ENCODE peak calls at places on chromosomes 3 and 15, in nine cellular contexts. One of them, this sample, is unnamed.

GRCh38 chr3:23552506-23552905 is 253.2 kb upstream of the UBE2E1 start:
- DNase-seq in neuronal stem cell: no peak
- DNase-seq in activated CD4-positive, alpha-beta T cell treated with anti-CD3 and anti-CD28 coated beads, Interleukin-2, amount 10 ng/mL, durations not matched to agents 7 days and 5 days: no peak
- DNase-seq in kidney tubule cell: no peak
- DNase-seq in stimulated activated CD4-positive, alpha-beta T cell treated with anti-CD3 and anti-CD28 coated beads, TNF-alpha, amount 100 ng/mL, for 4 hours: no peak
- DNase-seq in activated T-helper 1 cell treated with anti-CD3 and anti-CD28 coated beads, Interleukin-12 subunit alpha, Interleukin-12 subunit beta, Interleukin-2, Interleukin-4 antibody, amounts not matched to agents 30 ng/mL and 10 ng/mL and 1 ng/mL, durations not matched to agents 14 hours and 24 hours and 36 hours: no peak
- DNase-seq in stimulated activated CD8-positive, alpha-beta memory T cell treated with anti-CD3 and anti-CD28 coated beads, Interleukin-7, amount 100 ng/mL, for 1 hour: no peak
- DNase-seq in midbrain: no peak
- DNase-seq in NCI-H1092 treated with DMSO at 0.1 percent for 48 hours: no peak
- DNase-seq in this sample: no peak

GRCh38 chr3:98918586-98918985 is 17.1 kb upstream of the DCBLD2 start:
- DNase-seq in kidney tubule cell: no peak
- DNase-seq in NCI-H1092 treated with DMSO at 0.1 percent for 48 hours: no peak
- DNase-seq in stimulated activated CD8-positive, alpha-beta memory T cell treated with anti-CD3 and anti-CD28 coated beads, Interleukin-7, amount 100 ng/mL, for 1 hour: no peak
- DNase-seq in stimulated activated CD4-positive, alpha-beta T cell treated with anti-CD3 and anti-CD28 coated beads, TNF-alpha, amount 100 ng/mL, for 4 hours: no peak
- DNase-seq in activated CD4-positive, alpha-beta T cell treated with anti-CD3 and anti-CD28 coated beads, Interleukin-2, amount 10 ng/mL, durations not matched to agents 7 days and 5 days: no peak
- DNase-seq in midbrain: no peak
- DNase-seq in activated T-helper 1 cell treated with anti-CD3 and anti-CD28 coated beads, Interleukin-12 subunit alpha, Interleukin-12 subunit beta, Interleukin-2, Interleukin-4 antibody, amounts not matched to agents 30 ng/mL and 10 ng/mL and 1 ng/mL, durations not matched to agents 14 hours and 24 hours and 36 hours: no peak
- DNase-seq in neuronal stem cell: no peak
- DNase-seq in this sample: no peak

GRCh38 chr3:172749201-172749965 is 1.1 kb upstream of the ECT2 start:
- DNase-seq in stimulated activated CD8-positive, alpha-beta memory T cell treated with anti-CD3 and anti-CD28 coated beads, Interleukin-7, amount 100 ng/mL, for 1 hour: no peak
- DNase-seq in midbrain: no peak
- DNase-seq in activated CD4-positive, alpha-beta T cell treated with anti-CD3 and anti-CD28 coated beads, Interleukin-2, amount 10 ng/mL, durations not matched to agents 7 days and 5 days: no peak
- DNase-seq in stimulated activated CD4-positive, alpha-beta T cell treated with anti-CD3 and anti-CD28 coated beads, TNF-alpha, amount 100 ng/mL, for 4 hours: no peak
- DNase-seq in activated T-helper 1 cell treated with anti-CD3 and anti-CD28 coated beads, Interleukin-12 subunit alpha, Interleukin-12 subunit beta, Interleukin-2, Interleukin-4 antibody, amounts not matched to agents 30 ng/mL and 10 ng/mL and 1 ng/mL, durations not matched to agents 14 hours and 24 hours and 36 hours: no peak
- DNase-seq in kidney tubule cell: peak
- DNase-seq in neuronal stem cell: no peak
- DNase-seq in NCI-H1092 treated with DMSO at 0.1 percent for 48 hours: peak
- DNase-seq in this sample: no peak

GRCh38 chr15:100651253-100651652 is 48.9 kb downstream of the ASB7 start:
- DNase-seq in NCI-H1092 treated with DMSO at 0.1 percent for 48 hours: no peak
- DNase-seq in neuronal stem cell: no peak
- DNase-seq in activated CD4-positive, alpha-beta T cell treated with anti-CD3 and anti-CD28 coated beads, Interleukin-2, amount 10 ng/mL, durations not matched to agents 7 days and 5 days: no peak
- DNase-seq in activated T-helper 1 cell treated with anti-CD3 and anti-CD28 coated beads, Interleukin-12 subunit alpha, Interleukin-12 subunit beta, Interleukin-2, Interleukin-4 antibody, amounts not matched to agents 30 ng/mL and 10 ng/mL and 1 ng/mL, durations not matched to agents 14 hours and 24 hours and 36 hours: no peak
- DNase-seq in kidney tubule cell: no peak
- DNase-seq in stimulated activated CD4-positive, alpha-beta T cell treated with anti-CD3 and anti-CD28 coated beads, TNF-alpha, amount 100 ng/mL, for 4 hours: no peak
- DNase-seq in midbrain: no peak
- DNase-seq in stimulated activated CD8-positive, alpha-beta memory T cell treated with anti-CD3 and anti-CD28 coated beads, Interleukin-7, amount 100 ng/mL, for 1 hour: no peak
- DNase-seq in this sample: no peak

GRCh38 chr3:157785071-157785826 is 282.0 kb upstream of the VEPH1 start:
- DNase-seq in kidney tubule cell: peak
- DNase-seq in neuronal stem cell: no peak
- DNase-seq in stimulated activated CD4-positive, alpha-beta T cell treated with anti-CD3 and anti-CD28 coated beads, TNF-alpha, amount 100 ng/mL, for 4 hours: no peak
- DNase-seq in midbrain: no peak
- DNase-seq in stimulated activated CD8-positive, alpha-beta memory T cell treated with anti-CD3 and anti-CD28 coated beads, Interleukin-7, amount 100 ng/mL, for 1 hour: no peak
- DNase-seq in activated T-helper 1 cell treated with anti-CD3 and anti-CD28 coated beads, Interleukin-12 subunit alpha, Interleukin-12 subunit beta, Interleukin-2, Interleukin-4 antibody, amounts not matched to agents 30 ng/mL and 10 ng/mL and 1 ng/mL, durations not matched to agents 14 hours and 24 hours and 36 hours: no peak
- DNase-seq in NCI-H1092 treated with DMSO at 0.1 percent for 48 hours: no peak
- DNase-seq in activated CD4-positive, alpha-beta T cell treated with anti-CD3 and anti-CD28 coated beads, Interleukin-2, amount 10 ng/mL, durations not matched to agents 7 days and 5 days: no peak
- DNase-seq in this sample: no peak

GRCh38 chr3:152030320-152030719 is 156.9 kb downstream of the SUCNR1 start:
- DNase-seq in activated CD4-positive, alpha-beta T cell treated with anti-CD3 and anti-CD28 coated beads, Interleukin-2, amount 10 ng/mL, durations not matched to agents 7 days and 5 days: no peak
- DNase-seq in activated T-helper 1 cell treated with anti-CD3 and anti-CD28 coated beads, Interleukin-12 subunit alpha, Interleukin-12 subunit beta, Interleukin-2, Interleukin-4 antibody, amounts not matched to agents 30 ng/mL and 10 ng/mL and 1 ng/mL, durations not matched to agents 14 hours and 24 hours and 36 hours: no peak
- DNase-seq in midbrain: no peak
- DNase-seq in NCI-H1092 treated with DMSO at 0.1 percent for 48 hours: no peak
- DNase-seq in stimulated activated CD4-positive, alpha-beta T cell treated with anti-CD3 and anti-CD28 coated beads, TNF-alpha, amount 100 ng/mL, for 4 hours: no peak
- DNase-seq in kidney tubule cell: no peak
- DNase-seq in neuronal stem cell: no peak
- DNase-seq in stimulated activated CD8-positive, alpha-beta memory T cell treated with anti-CD3 and anti-CD28 coated beads, Interleukin-7, amount 100 ng/mL, for 1 hour: no peak
- DNase-seq in this sample: no peak

GRCh38 chr3:87122766-87123165 is 104.3 kb upstream of the CHMP2B start:
- DNase-seq in stimulated activated CD8-positive, alpha-beta memory T cell treated with anti-CD3 and anti-CD28 coated beads, Interleukin-7, amount 100 ng/mL, for 1 hour: no peak
- DNase-seq in kidney tubule cell: no peak
- DNase-seq in activated T-helper 1 cell treated with anti-CD3 and anti-CD28 coated beads, Interleukin-12 subunit alpha, Interleukin-12 subunit beta, Interleukin-2, Interleukin-4 antibody, amounts not matched to agents 30 ng/mL and 10 ng/mL and 1 ng/mL, durations not matched to agents 14 hours and 24 hours and 36 hours: no peak
- DNase-seq in midbrain: no peak
- DNase-seq in neuronal stem cell: no peak
- DNase-seq in NCI-H1092 treated with DMSO at 0.1 percent for 48 hours: no peak
- DNase-seq in activated CD4-positive, alpha-beta T cell treated with anti-CD3 and anti-CD28 coated beads, Interleukin-2, amount 10 ng/mL, durations not matched to agents 7 days and 5 days: no peak
- DNase-seq in stimulated activated CD4-positive, alpha-beta T cell treated with anti-CD3 and anti-CD28 coated beads, TNF-alpha, amount 100 ng/mL, for 4 hours: no peak
- DNase-seq in this sample: no peak

GRCh38 chr3:62481972-62482371 is 108.6 kb upstream of the FEZF2 start:
- DNase-seq in stimulated activated CD8-positive, alpha-beta memory T cell treated with anti-CD3 and anti-CD28 coated beads, Interleukin-7, amount 100 ng/mL, for 1 hour: no peak
- DNase-seq in neuronal stem cell: no peak
- DNase-seq in activated T-helper 1 cell treated with anti-CD3 and anti-CD28 coated beads, Interleukin-12 subunit alpha, Interleukin-12 subunit beta, Interleukin-2, Interleukin-4 antibody, amounts not matched to agents 30 ng/mL and 10 ng/mL and 1 ng/mL, durations not matched to agents 14 hours and 24 hours and 36 hours: no peak
- DNase-seq in midbrain: no peak
- DNase-seq in stimulated activated CD4-positive, alpha-beta T cell treated with anti-CD3 and anti-CD28 coated beads, TNF-alpha, amount 100 ng/mL, for 4 hours: no peak
- DNase-seq in NCI-H1092 treated with DMSO at 0.1 percent for 48 hours: no peak
- DNase-seq in kidney tubule cell: no peak
- DNase-seq in activated CD4-positive, alpha-beta T cell treated with anti-CD3 and anti-CD28 coated beads, Interleukin-2, amount 10 ng/mL, durations not matched to agents 7 days and 5 days: no peak
- DNase-seq in this sample: no peak

GRCh38 chr3:191246628-191247027 is 47.6 kb downstream of the OSTN start:
- DNase-seq in midbrain: no peak
- DNase-seq in neuronal stem cell: no peak
- DNase-seq in stimulated activated CD8-positive, alpha-beta memory T cell treated with anti-CD3 and anti-CD28 coated beads, Interleukin-7, amount 100 ng/mL, for 1 hour: no peak
- DNase-seq in NCI-H1092 treated with DMSO at 0.1 percent for 48 hours: no peak
- DNase-seq in activated CD4-positive, alpha-beta T cell treated with anti-CD3 and anti-CD28 coated beads, Interleukin-2, amount 10 ng/mL, durations not matched to agents 7 days and 5 days: no peak
- DNase-seq in stimulated activated CD4-positive, alpha-beta T cell treated with anti-CD3 and anti-CD28 coated beads, TNF-alpha, amount 100 ng/mL, for 4 hours: no peak
- DNase-seq in activated T-helper 1 cell treated with anti-CD3 and anti-CD28 coated beads, Interleukin-12 subunit alpha, Interleukin-12 subunit beta, Interleukin-2, Interleukin-4 antibody, amounts not matched to agents 30 ng/mL and 10 ng/mL and 1 ng/mL, durations not matched to agents 14 hours and 24 hours and 36 hours: no peak
- DNase-seq in kidney tubule cell: peak
- DNase-seq in this sample: no peak

GRCh38 chr15:84982301-84982920 is 755 bp downstream of the PDE8A start:
- DNase-seq in neuronal stem cell: no peak
- DNase-seq in stimulated activated CD4-positive, alpha-beta T cell treated with anti-CD3 and anti-CD28 coated beads, TNF-alpha, amount 100 ng/mL, for 4 hours: peak
- DNase-seq in activated T-helper 1 cell treated with anti-CD3 and anti-CD28 coated beads, Interleukin-12 subunit alpha, Interleukin-12 subunit beta, Interleukin-2, Interleukin-4 antibody, amounts not matched to agents 30 ng/mL and 10 ng/mL and 1 ng/mL, durations not matched to agents 14 hours and 24 hours and 36 hours: peak
- DNase-seq in midbrain: peak
- DNase-seq in NCI-H1092 treated with DMSO at 0.1 percent for 48 hours: no peak
- DNase-seq in stimulated activated CD8-positive, alpha-beta memory T cell treated with anti-CD3 and anti-CD28 coated beads, Interleukin-7, amount 100 ng/mL, for 1 hour: peak
- DNase-seq in kidney tubule cell: peak
- DNase-seq in activated CD4-positive, alpha-beta T cell treated with anti-CD3 and anti-CD28 coated beads, Interleukin-2, amount 10 ng/mL, durations not matched to agents 7 days and 5 days: peak
- DNase-seq in this sample: peak

GRCh38 chr3:133578548-133579191 is 5.2 kb downstream of the CDV3 start:
- DNase-seq in neuronal stem cell: no peak
- DNase-seq in NCI-H1092 treated with DMSO at 0.1 percent for 48 hours: no peak
- DNase-seq in activated CD4-positive, alpha-beta T cell treated with anti-CD3 and anti-CD28 coated beads, Interleukin-2, amount 10 ng/mL, durations not matched to agents 7 days and 5 days: no peak
- DNase-seq in stimulated activated CD8-positive, alpha-beta memory T cell treated with anti-CD3 and anti-CD28 coated beads, Interleukin-7, amount 100 ng/mL, for 1 hour: no peak
- DNase-seq in stimulated activated CD4-positive, alpha-beta T cell treated with anti-CD3 and anti-CD28 coated beads, TNF-alpha, amount 100 ng/mL, for 4 hours: no peak
- DNase-seq in activated T-helper 1 cell treated with anti-CD3 and anti-CD28 coated beads, Interleukin-12 subunit alpha, Interleukin-12 subunit beta, Interleukin-2, Interleukin-4 antibody, amounts not matched to agents 30 ng/mL and 10 ng/mL and 1 ng/mL, durations not matched to agents 14 hours and 24 hours and 36 hours: no peak
- DNase-seq in midbrain: no peak
- DNase-seq in kidney tubule cell: peak
- DNase-seq in this sample: peak

GRCh38 chr15:69288531-69289311 is 10.0 kb upstream of the PAQR5 start:
- DNase-seq in activated CD4-positive, alpha-beta T cell treated with anti-CD3 and anti-CD28 coated beads, Interleukin-2, amount 10 ng/mL, durations not matched to agents 7 days and 5 days: no peak
- DNase-seq in midbrain: no peak
- DNase-seq in NCI-H1092 treated with DMSO at 0.1 percent for 48 hours: no peak
- DNase-seq in kidney tubule cell: no peak
- DNase-seq in stimulated activated CD8-positive, alpha-beta memory T cell treated with anti-CD3 and anti-CD28 coated beads, Interleukin-7, amount 100 ng/mL, for 1 hour: no peak
- DNase-seq in activated T-helper 1 cell treated with anti-CD3 and anti-CD28 coated beads, Interleukin-12 subunit alpha, Interleukin-12 subunit beta, Interleukin-2, Interleukin-4 antibody, amounts not matched to agents 30 ng/mL and 10 ng/mL and 1 ng/mL, durations not matched to agents 14 hours and 24 hours and 36 hours: no peak
- DNase-seq in stimulated activated CD4-positive, alpha-beta T cell treated with anti-CD3 and anti-CD28 coated beads, TNF-alpha, amount 100 ng/mL, for 4 hours: no peak
- DNase-seq in neuronal stem cell: no peak
- DNase-seq in this sample: no peak

GRCh38 chr3:51198476-51198875 is 186.6 kb upstream of the MANF start:
- DNase-seq in NCI-H1092 treated with DMSO at 0.1 percent for 48 hours: no peak
- DNase-seq in activated T-helper 1 cell treated with anti-CD3 and anti-CD28 coated beads, Interleukin-12 subunit alpha, Interleukin-12 subunit beta, Interleukin-2, Interleukin-4 antibody, amounts not matched to agents 30 ng/mL and 10 ng/mL and 1 ng/mL, durations not matched to agents 14 hours and 24 hours and 36 hours: no peak
- DNase-seq in neuronal stem cell: no peak
- DNase-seq in kidney tubule cell: no peak
- DNase-seq in stimulated activated CD8-positive, alpha-beta memory T cell treated with anti-CD3 and anti-CD28 coated beads, Interleukin-7, amount 100 ng/mL, for 1 hour: no peak
- DNase-seq in midbrain: no peak
- DNase-seq in activated CD4-positive, alpha-beta T cell treated with anti-CD3 and anti-CD28 coated beads, Interleukin-2, amount 10 ng/mL, durations not matched to agents 7 days and 5 days: no peak
- DNase-seq in stimulated activated CD4-positive, alpha-beta T cell treated with anti-CD3 and anti-CD28 coated beads, TNF-alpha, amount 100 ng/mL, for 4 hours: no peak
- DNase-seq in this sample: no peak

GRCh38 chr15:80367094-80367493 is 37.1 kb upstream of the ARNT2 start:
- DNase-seq in activated CD4-positive, alpha-beta T cell treated with anti-CD3 and anti-CD28 coated beads, Interleukin-2, amount 10 ng/mL, durations not matched to agents 7 days and 5 days: no peak
- DNase-seq in kidney tubule cell: no peak
- DNase-seq in stimulated activated CD8-positive, alpha-beta memory T cell treated with anti-CD3 and anti-CD28 coated beads, Interleukin-7, amount 100 ng/mL, for 1 hour: no peak
- DNase-seq in NCI-H1092 treated with DMSO at 0.1 percent for 48 hours: no peak
- DNase-seq in midbrain: no peak
- DNase-seq in activated T-helper 1 cell treated with anti-CD3 and anti-CD28 coated beads, Interleukin-12 subunit alpha, Interleukin-12 subunit beta, Interleukin-2, Interleukin-4 antibody, amounts not matched to agents 30 ng/mL and 10 ng/mL and 1 ng/mL, durations not matched to agents 14 hours and 24 hours and 36 hours: no peak
- DNase-seq in stimulated activated CD4-positive, alpha-beta T cell treated with anti-CD3 and anti-CD28 coated beads, TNF-alpha, amount 100 ng/mL, for 4 hours: no peak
- DNase-seq in neuronal stem cell: no peak
- DNase-seq in this sample: no peak

GRCh38 chr3:14792691-14793121 is 26.1 kb upstream of the FGD5 start:
- DNase-seq in NCI-H1092 treated with DMSO at 0.1 percent for 48 hours: no peak
- DNase-seq in midbrain: no peak
- DNase-seq in activated T-helper 1 cell treated with anti-CD3 and anti-CD28 coated beads, Interleukin-12 subunit alpha, Interleukin-12 subunit beta, Interleukin-2, Interleukin-4 antibody, amounts not matched to agents 30 ng/mL and 10 ng/mL and 1 ng/mL, durations not matched to agents 14 hours and 24 hours and 36 hours: no peak
- DNase-seq in activated CD4-positive, alpha-beta T cell treated with anti-CD3 and anti-CD28 coated beads, Interleukin-2, amount 10 ng/mL, durations not matched to agents 7 days and 5 days: no peak
- DNase-seq in neuronal stem cell: no peak
- DNase-seq in stimulated activated CD8-positive, alpha-beta memory T cell treated with anti-CD3 and anti-CD28 coated beads, Interleukin-7, amount 100 ng/mL, for 1 hour: no peak
- DNase-seq in stimulated activated CD4-positive, alpha-beta T cell treated with anti-CD3 and anti-CD28 coated beads, TNF-alpha, amount 100 ng/mL, for 4 hours: no peak
- DNase-seq in kidney tubule cell: no peak
- DNase-seq in this sample: no peak

GRCh38 chr3:184488577-184488976 is 73.0 kb upstream of the EPHB3 start:
- DNase-seq in neuronal stem cell: no peak
- DNase-seq in activated T-helper 1 cell treated with anti-CD3 and anti-CD28 coated beads, Interleukin-12 subunit alpha, Interleukin-12 subunit beta, Interleukin-2, Interleukin-4 antibody, amounts not matched to agents 30 ng/mL and 10 ng/mL and 1 ng/mL, durations not matched to agents 14 hours and 24 hours and 36 hours: no peak
- DNase-seq in NCI-H1092 treated with DMSO at 0.1 percent for 48 hours: no peak
- DNase-seq in kidney tubule cell: no peak
- DNase-seq in midbrain: no peak
- DNase-seq in stimulated activated CD8-positive, alpha-beta memory T cell treated with anti-CD3 and anti-CD28 coated beads, Interleukin-7, amount 100 ng/mL, for 1 hour: no peak
- DNase-seq in activated CD4-positive, alpha-beta T cell treated with anti-CD3 and anti-CD28 coated beads, Interleukin-2, amount 10 ng/mL, durations not matched to agents 7 days and 5 days: no peak
- DNase-seq in stimulated activated CD4-positive, alpha-beta T cell treated with anti-CD3 and anti-CD28 coated beads, TNF-alpha, amount 100 ng/mL, for 4 hours: no peak
- DNase-seq in this sample: no peak

GRCh38 chr3:182738583-182739514 is 54.5 kb upstream of the ATP11B start:
- DNase-seq in neuronal stem cell: no peak
- DNase-seq in midbrain: no peak
- DNase-seq in stimulated activated CD8-positive, alpha-beta memory T cell treated with anti-CD3 and anti-CD28 coated beads, Interleukin-7, amount 100 ng/mL, for 1 hour: no peak
- DNase-seq in NCI-H1092 treated with DMSO at 0.1 percent for 48 hours: no peak
- DNase-seq in kidney tubule cell: peak
- DNase-seq in activated CD4-positive, alpha-beta T cell treated with anti-CD3 and anti-CD28 coated beads, Interleukin-2, amount 10 ng/mL, durations not matched to agents 7 days and 5 days: no peak
- DNase-seq in activated T-helper 1 cell treated with anti-CD3 and anti-CD28 coated beads, Interleukin-12 subunit alpha, Interleukin-12 subunit beta, Interleukin-2, Interleukin-4 antibody, amounts not matched to agents 30 ng/mL and 10 ng/mL and 1 ng/mL, durations not matched to agents 14 hours and 24 hours and 36 hours: no peak
- DNase-seq in stimulated activated CD4-positive, alpha-beta T cell treated with anti-CD3 and anti-CD28 coated beads, TNF-alpha, amount 100 ng/mL, for 4 hours: no peak
- DNase-seq in this sample: no peak

GRCh38 chr3:171552525-171552924 is 92.3 kb upstream of the TNIK start:
- DNase-seq in midbrain: no peak
- DNase-seq in stimulated activated CD8-positive, alpha-beta memory T cell treated with anti-CD3 and anti-CD28 coated beads, Interleukin-7, amount 100 ng/mL, for 1 hour: no peak
- DNase-seq in kidney tubule cell: no peak
- DNase-seq in stimulated activated CD4-positive, alpha-beta T cell treated with anti-CD3 and anti-CD28 coated beads, TNF-alpha, amount 100 ng/mL, for 4 hours: no peak
- DNase-seq in activated CD4-positive, alpha-beta T cell treated with anti-CD3 and anti-CD28 coated beads, Interleukin-2, amount 10 ng/mL, durations not matched to agents 7 days and 5 days: no peak
- DNase-seq in activated T-helper 1 cell treated with anti-CD3 and anti-CD28 coated beads, Interleukin-12 subunit alpha, Interleukin-12 subunit beta, Interleukin-2, Interleukin-4 antibody, amounts not matched to agents 30 ng/mL and 10 ng/mL and 1 ng/mL, durations not matched to agents 14 hours and 24 hours and 36 hours: no peak
- DNase-seq in neuronal stem cell: no peak
- DNase-seq in NCI-H1092 treated with DMSO at 0.1 percent for 48 hours: no peak
- DNase-seq in this sample: no peak

GRCh38 chr15:88091444-88092016 is 165.0 kb downstream of the NTRK3 start:
- DNase-seq in midbrain: no peak
- DNase-seq in kidney tubule cell: no peak
- DNase-seq in activated CD4-positive, alpha-beta T cell treated with anti-CD3 and anti-CD28 coated beads, Interleukin-2, amount 10 ng/mL, durations not matched to agents 7 days and 5 days: no peak
- DNase-seq in NCI-H1092 treated with DMSO at 0.1 percent for 48 hours: no peak
- DNase-seq in neuronal stem cell: no peak
- DNase-seq in stimulated activated CD4-positive, alpha-beta T cell treated with anti-CD3 and anti-CD28 coated beads, TNF-alpha, amount 100 ng/mL, for 4 hours: no peak
- DNase-seq in activated T-helper 1 cell treated with anti-CD3 and anti-CD28 coated beads, Interleukin-12 subunit alpha, Interleukin-12 subunit beta, Interleukin-2, Interleukin-4 antibody, amounts not matched to agents 30 ng/mL and 10 ng/mL and 1 ng/mL, durations not matched to agents 14 hours and 24 hours and 36 hours: no peak
- DNase-seq in stimulated activated CD8-positive, alpha-beta memory T cell treated with anti-CD3 and anti-CD28 coated beads, Interleukin-7, amount 100 ng/mL, for 1 hour: no peak
- DNase-seq in this sample: no peak